ENCODE peak calls at places on chromosomes 6 and 20, in five cellular contexts. W is K562, V is A549, J is ovary, H is tibial nerve. G is an unnamed sample.

GRCh38 chr20:46111028-46111835 is 6.9 kb upstream of the CD40 start:
- DNase-seq in W (no peak), V (no peak), J (no peak), H (peak; percentile 28), G (no peak)

GRCh38 chr6:88695936-88696335 is 267.5 kb downstream of the RNGTT start:
- DNase-seq in W (no peak), V (no peak), J (no peak), H (no peak), G (no peak)

GRCh38 chr6:119119989-119120388 is 41.5 kb upstream of the FAM184A start:
- DNase-seq in W (no peak), V (no peak), J (no peak), H (no peak), G (no peak)

GRCh38 chr6:170176621-170177382 is 114.1 kb downstream of the DLL1 start:
- DNase-seq in W (no peak), V (peak; percentile 14), J (peak; percentile 65), H (no peak), G (no peak)

GRCh38 chr6:36285187-36285612 is 15.3 kb downstream of the PNPLA1 start:
- DNase-seq in W (peak; percentile 52), V (no peak), J (no peak), H (no peak), G (no peak)

GRCh38 chr20:4795394-4795793 is 73.7 kb downstream of the PRND start:
- DNase-seq in W (peak; percentile 31), V (peak; percentile 80), J (no peak), H (peak; percentile 64), G (no peak)

GRCh38 chr20:22339091-22339881 is 245.1 kb downstream of the FOXA2 start:
- DNase-seq in W (peak; percentile 31), V (peak; percentile 60), J (no peak), H (peak; percentile 84), G (no peak)

GRCh38 chr6:47669684-47670515 is 28.5 kb upstream of the ADGRF4 start:
- DNase-seq in W (no peak), V (no peak), J (no peak), H (no peak), G (no peak)

GRCh38 chr6:101722481-101722880 is 329.0 kb downstream of the GRIK2 start:
- DNase-seq in W (no peak), V (no peak), J (no peak), H (no peak), G (no peak)

GRCh38 chr20:6665621-6666345 is 101.7 kb upstream of the BMP2 start:
- DNase-seq in W (no peak), V (no peak), J (no peak), H (no peak), G (no peak)

GRCh38 chr20:46169245-46170171 is 51.4 kb downstream of the CD40 start:
- DNase-seq in W (no peak), V (no peak), J (no peak), H (no peak), G (no peak)

GRCh38 chr6:39432311-39433025 is 110.0 kb upstream of the KCNK16 start:
- DNase-seq in W (no peak), V (no peak), J (no peak), H (no peak), G (no peak)

GRCh38 chr6:107957165-107957908 is 671 bp downstream of the SEC63 start:
- DNase-seq in W (peak; percentile 27), V (peak; percentile 18), J (peak; percentile 40), H (peak; percentile 48), G (peak; percentile 46)

GRCh38 chr6:121581327-121581726 is 145.9 kb downstream of the GJA1 start:
- DNase-seq in W (no peak), V (no peak), J (no peak), H (no peak), G (no peak)

GRCh38 chr6:43759157-43759925 is 10.7 kb upstream of the VEGFA start:
- DNase-seq in W (no peak), V (no peak), J (no peak), H (no peak), G (no peak)

GRCh38 chr6:159716247-159717086 is 10.8 kb upstream of the WTAP start:
- DNase-seq in W (no peak), V (no peak), J (no peak), H (peak; percentile 71), G (no peak)

GRCh38 chr6:31530659-31531058 is 1.9 kb downstream of the MCCD1 start:
- DNase-seq in W (no peak), V (no peak), J (no peak), H (no peak), G (no peak)

GRCh38 chr6:31532644-31533454 is 4.1 kb downstream of the MCCD1 start:
- DNase-seq in W (peak; percentile 54), V (no peak), J (no peak), H (no peak), G (no peak)

GRCh38 chr6:31533455-31533841 is 4.7 kb downstream of the MCCD1 start:
- DNase-seq in W (no peak), V (no peak), J (no peak), H (no peak), G (no peak)

GRCh38 chr6:31531162-31531561 is 2.4 kb downstream of the MCCD1 start:
- DNase-seq in W (no peak), V (no peak), J (no peak), H (no peak), G (no peak)

DNA sequence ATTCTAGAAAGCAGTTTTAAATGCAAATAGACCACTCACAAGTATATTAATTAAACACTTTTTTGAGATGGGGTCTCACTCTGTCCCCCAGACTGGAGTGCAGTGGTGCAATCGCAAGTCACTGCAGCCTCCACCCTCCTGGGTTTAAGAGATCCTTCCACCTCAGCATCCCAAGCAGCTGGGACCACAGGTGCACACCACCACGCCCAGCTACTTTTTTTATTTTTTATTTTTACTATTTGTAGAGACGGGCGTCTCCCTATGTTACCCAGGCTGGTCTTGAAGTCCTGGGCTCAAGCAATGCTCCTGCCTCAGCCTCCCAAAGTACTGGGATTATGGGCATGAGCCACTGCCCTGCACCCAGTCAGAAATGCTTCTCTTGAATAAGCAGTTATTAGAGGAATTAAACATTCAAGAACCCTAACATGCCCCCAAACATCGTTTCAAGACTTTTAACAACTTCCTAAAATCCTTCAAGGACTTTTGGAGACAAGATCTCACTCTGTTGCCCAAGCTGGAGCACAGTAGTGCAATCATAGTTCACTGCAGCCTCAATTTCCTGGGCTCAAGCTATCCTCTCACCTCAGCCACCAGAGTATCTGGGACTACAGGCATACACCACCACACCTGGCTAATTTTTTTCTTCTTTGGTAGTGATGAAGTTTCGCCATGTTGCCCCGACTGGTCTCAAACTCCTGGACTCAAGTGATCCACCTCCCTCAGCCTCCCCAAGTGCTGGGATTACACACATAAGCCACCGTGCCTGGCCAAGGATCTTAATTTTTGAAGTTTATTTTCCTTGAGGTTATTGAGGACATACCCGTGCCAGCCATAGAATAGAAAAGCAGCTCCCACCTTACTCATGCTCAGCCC is 3.2 kb downstream of the MCCD1 start:
- DNase-seq in W (no peak), V (no peak), J (no peak), H (no peak), G (no peak)
- TF ChIP-seq POLR2A in W (peak; percentile 75), V (no peak), J (no peak), H (no peak), G (no peak)

DNA sequence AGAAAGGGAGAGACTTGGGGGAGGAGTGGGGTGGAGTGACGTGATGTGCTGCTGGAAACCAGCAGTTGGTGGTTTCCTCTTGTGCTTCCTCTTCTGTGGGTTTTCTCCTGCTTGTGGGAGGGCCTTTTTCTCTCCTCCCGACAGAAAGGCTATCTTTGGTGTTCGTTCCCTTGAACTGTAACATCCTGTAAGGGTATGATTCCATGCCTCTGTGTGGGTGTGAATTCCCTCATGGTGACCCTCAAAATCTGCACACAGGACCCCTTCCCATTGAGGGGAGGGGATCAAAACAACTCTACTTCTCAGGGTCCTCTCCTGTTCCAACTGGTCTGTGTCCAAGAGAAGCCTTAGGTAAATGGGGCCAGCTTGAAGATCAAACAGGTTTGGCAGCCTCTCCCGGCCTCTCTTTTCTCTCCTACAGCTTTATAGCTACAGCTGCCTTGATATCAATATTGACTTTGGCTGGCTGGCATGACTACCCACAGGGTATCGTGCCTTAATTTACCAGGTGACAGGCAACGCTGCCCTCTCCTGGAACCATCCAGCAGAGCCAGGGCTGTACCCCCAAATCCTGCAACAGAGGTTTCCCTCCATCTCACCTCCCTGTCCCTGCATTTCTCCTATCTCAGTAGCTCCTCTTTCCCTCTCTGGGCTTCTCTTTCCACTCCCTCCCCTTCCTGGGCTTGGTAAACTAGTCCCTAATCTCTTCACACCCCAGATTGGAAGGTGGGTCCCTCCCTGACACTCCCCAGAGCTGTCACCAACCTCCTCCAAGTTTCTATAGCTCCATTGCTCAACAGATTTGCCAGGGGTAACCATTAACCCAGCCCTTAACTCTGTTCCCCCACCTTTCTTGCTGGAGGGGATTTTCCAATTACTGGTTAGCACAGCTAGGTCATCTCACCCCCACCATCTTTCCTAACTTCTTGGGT is 1.5 kb upstream of the MSH5 start:
- DNase-seq in W (peak; percentile 72), V (peak; percentile 59), J (no peak), H (peak; percentile 52), G (peak; percentile 89)
- TF ChIP-seq EP300 in W (peak; percentile 95), V (no peak), J (no peak), H (no peak), G (no peak)

DNA sequence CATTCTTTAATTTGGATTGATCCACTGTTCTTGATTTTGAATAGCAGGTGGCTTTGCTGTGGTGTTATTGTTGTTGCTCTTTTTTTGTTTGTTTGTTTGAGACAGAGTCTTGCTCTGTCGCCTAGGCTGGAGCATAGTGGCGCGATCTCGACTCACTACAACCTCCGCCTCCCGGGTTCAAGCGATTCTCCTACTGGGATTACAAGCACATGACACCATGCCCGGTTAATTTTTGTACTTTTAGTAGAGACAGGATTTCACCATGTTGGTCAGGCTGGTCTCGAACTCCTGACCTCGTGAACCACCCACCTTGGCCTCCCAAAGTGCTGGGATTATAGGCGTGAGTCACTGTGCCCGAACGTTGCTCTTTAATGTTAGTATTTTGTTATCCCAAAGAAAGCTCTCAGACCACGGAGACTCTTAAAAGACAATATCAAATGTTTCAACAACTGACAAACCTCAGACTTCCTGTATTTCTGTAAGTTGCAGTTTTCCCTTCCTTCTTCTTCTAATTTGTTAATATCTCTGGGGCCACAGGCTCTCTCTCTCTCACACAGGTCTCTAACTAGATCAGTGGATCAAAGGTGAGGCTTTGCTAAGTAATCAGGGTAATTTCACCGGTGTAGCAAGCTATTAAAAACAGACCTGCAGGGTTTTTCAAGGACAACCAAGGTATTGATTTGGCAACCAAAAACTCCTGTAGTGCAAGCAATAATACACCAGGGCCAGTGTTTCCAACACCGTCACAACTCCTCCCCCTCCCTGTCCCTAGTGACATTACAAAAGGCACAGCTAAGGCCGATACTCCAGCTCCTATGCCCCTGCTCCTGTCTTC is 48.8 kb upstream of the ZNF217 start:
- DNase-seq in W (peak; percentile 61), V (peak; percentile 81), J (no peak), H (peak; percentile 61), G (peak; percentile 58)
- TF ChIP-seq CTCF in W (peak; percentile 14), V (no peak), J (no peak), H (no peak), G (peak; percentile 23)

DNA sequence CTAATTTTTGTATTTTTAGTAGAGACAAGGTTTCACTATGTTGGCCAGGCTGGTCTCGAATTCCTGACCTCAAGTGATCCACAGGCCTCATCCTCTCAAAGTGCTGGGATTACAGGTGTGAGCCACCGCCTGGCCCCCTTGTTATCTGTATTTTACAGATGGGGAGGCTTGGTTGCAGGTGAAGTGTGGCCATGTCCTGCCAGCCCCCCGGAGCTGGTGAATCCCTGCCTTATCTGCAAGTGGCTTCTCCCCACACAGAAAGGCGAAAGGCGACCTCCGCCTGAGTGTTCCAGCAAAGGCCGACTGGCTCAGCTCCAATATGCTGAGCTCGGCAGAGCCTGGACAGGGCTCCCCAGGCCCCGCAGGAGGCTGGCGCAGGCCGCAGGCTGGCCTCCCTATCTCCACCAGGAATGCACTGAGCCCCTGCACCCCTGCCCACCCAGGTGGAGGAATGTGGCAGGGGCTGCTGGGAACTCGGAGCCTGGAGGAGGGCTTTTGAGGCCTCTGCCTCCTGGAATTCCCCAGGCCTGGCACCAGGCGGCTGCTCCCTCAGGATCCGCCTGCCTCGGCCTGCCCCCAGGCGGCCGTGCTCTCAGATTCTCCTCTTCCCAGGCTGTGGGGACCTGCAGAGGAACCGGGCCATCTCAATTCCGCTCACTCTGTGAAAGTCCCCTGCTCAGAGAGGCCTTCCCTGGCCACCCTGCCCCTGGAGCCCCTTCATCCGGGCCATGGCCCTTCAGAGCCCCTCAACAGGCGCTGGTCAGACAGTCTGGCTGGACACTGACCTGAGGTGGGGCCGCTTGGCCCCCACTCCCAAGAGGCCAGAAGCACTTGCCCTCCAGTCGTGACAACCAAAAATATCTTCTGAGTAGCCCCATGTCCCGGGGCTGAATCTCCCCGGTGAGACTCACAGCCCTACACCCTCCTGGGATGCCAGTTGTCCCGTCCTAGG is 9.3 kb upstream of the LAMA5 start:
- DNase-seq in W (no peak), V (no peak), J (peak; percentile 68), H (no peak), G (peak; percentile 66)
- TF ChIP-seq POLR2A in W (no peak), V (no peak), J (no peak), H (no peak), G (no peak)

G was measured in stomach.